ENCODE peak calls at places on chromosomes 2 and 18, in four cellular contexts. I, Y, O and F are unnamed samples.

GRCh38 chr18:58497845-58498244 is 131.0 kb downstream of the ALPK2 start:
- DNase-seq in I (no peak), Y (no peak), O (no peak), F (no peak)

GRCh38 chr2:200338692-200339091 is 32.2 kb downstream of the SPATS2L start:
- DNase-seq in I (no peak), Y (no peak), O (no peak), F (no peak)

GRCh38 chr2:20137884-20138283 is 86.5 kb upstream of the LAPTM4A start:
- DNase-seq in I (no peak), Y (no peak), O (no peak), F (no peak)

GRCh38 chr2:46601328-46601963 is 122.1 kb downstream of the TMEM247 start:
- DNase-seq in I (no peak), Y (no peak), O (no peak), F (no peak)

GRCh38 chr2:102107741-102108070 is 34.8 kb upstream of the IL1R1 start:
- DNase-seq in I (no peak), Y (peak), O (no peak), F (no peak)

GRCh38 chr2:38600242-38600891 is 2.4 kb downstream of the HNRNPLL start:
- DNase-seq in I (peak), Y (no peak), O (no peak), F (no peak)

GRCh38 chr2:214715025-214715424 is 94.5 kb downstream of the BARD1 start:
- DNase-seq in I (no peak), Y (no peak), O (no peak), F (no peak)

GRCh38 chr2:206011018-206011614 is 74.9 kb downstream of the INO80D start:
- DNase-seq in I (no peak), Y (no peak), O (no peak), F (no peak)

GRCh38 chr2:190978389-190979053 is 35.5 kb downstream of the STAT1 start:
- DNase-seq in I (no peak), Y (no peak), O (no peak), F (no peak)

GRCh38 chr2:48249093-48249492 is 280.9 kb upstream of the STON1 start:
- DNase-seq in I (no peak), Y (no peak), O (no peak), F (no peak)

GRCh38 chr2:190569994-190570755 is 35.7 kb upstream of the NEMP2 start:
- DNase-seq in I (no peak), Y (no peak), O (no peak), F (no peak)

GRCh38 chr2:105237045-105237765 is 4.3 kb upstream of the GPR45 start:
- DNase-seq in I (no peak), Y (no peak), O (no peak), F (peak)

GRCh38 chr2:163856941-163857340 is 121.1 kb upstream of the FIGN start:
- DNase-seq in I (no peak), Y (no peak), O (no peak), F (no peak)

GRCh38 chr2:43032248-43032893 is 194.0 kb downstream of the ZFP36L2 start:
- DNase-seq in I (no peak), Y (no peak), O (no peak), F (no peak)

GRCh38 chr18:33210575-33211189 is 229.8 kb downstream of the CCDC178 start:
- DNase-seq in I (no peak), Y (no peak), O (no peak), F (no peak)

GRCh38 chr18:7577706-7578105 is 10.6 kb downstream of the PTPRM start:
- DNase-seq in I (no peak), Y (no peak), O (no peak), F (no peak)

GRCh38 chr2:191846787-191847620 is at the start of gene CAVIN2:
- DNase-seq in I (no peak), Y (peak), O (peak), F (no peak)

GRCh38 chr18:35407871-35408481 is 30.8 kb upstream of the ZNF396 start:
- DNase-seq in I (no peak), Y (no peak), O (peak), F (no peak)

GRCh38 chr18:50350699-50351098 is 24.1 kb upstream of the SKA1 start:
- DNase-seq in I (no peak), Y (no peak), O (no peak), F (no peak)

GRCh38 chr2:50674876-50675275 is 357.1 kb downstream of the NRXN1 start:
- DNase-seq in I (no peak), Y (no peak), O (no peak), F (no peak)

GRCh38 chr2:225002656-225003045 is 39.6 kb downstream of the DOCK10 start:
- DNase-seq in I (no peak), Y (peak), O (no peak), F (peak)

GRCh38 chr18:74849316-74849715 is 251.6 kb downstream of the ZNF407 start:
- DNase-seq in I (no peak), Y (no peak), O (no peak), F (no peak)

GRCh38 chr2:178193496-178193822 is 853 bp upstream of the OSBPL6 start:
- DNase-seq in I (no peak), Y (no peak), O (no peak), F (no peak)

GRCh38 chr2:104872034-104872865 is 18.3 kb downstream of the POU3F3 start:
- DNase-seq in I (peak), Y (no peak), O (no peak), F (no peak)

GRCh38 chr2:157420771-157421323 is 23.0 kb downstream of the CYTIP start:
- DNase-seq in I (no peak), Y (no peak), O (no peak), F (no peak)

GRCh38 chr2:168757223-168757622 is 45.2 kb upstream of the NOSTRIN start:
- DNase-seq in I (no peak), Y (no peak), O (no peak), F (no peak)

GRCh38 chr2:103159018-103159417 is 397.2 kb downstream of the TMEM182 start:
- DNase-seq in I (no peak), Y (no peak), O (no peak), F (no peak)

GRCh38 chr2:218875692-218876246 is 4.9 kb upstream of the WNT10A start:
- DNase-seq in I (no peak), Y (no peak), O (no peak), F (no peak)

GRCh38 chr2:104867351-104868080 is 13.6 kb downstream of the POU3F3 start:
- DNase-seq in I (peak), Y (no peak), O (no peak), F (no peak)

GRCh38 chr2:69196327-69197117 is 183.5 kb downstream of the ANTXR1 start:
- DNase-seq in I (no peak), Y (no peak), O (no peak), F (no peak)

GRCh38 chr2:29361255-29361654 is 246.0 kb downstream of the CLIP4 start:
- DNase-seq in I (no peak), Y (no peak), O (no peak), F (no peak)

GRCh38 chr2:9135804-9136558 is 70.6 kb upstream of the ASAP2 start:
- DNase-seq in I (no peak), Y (no peak), O (no peak), F (no peak)

GRCh38 chr2:210630904-210631560 is 74.6 kb downstream of the CPS1 start:
- DNase-seq in I (peak), Y (no peak), O (no peak), F (no peak)

GRCh38 chr2:71417300-71418202 is 35.8 kb upstream of the DYSF start:
- DNase-seq in I (no peak), Y (no peak), O (no peak), F (no peak)

GRCh38 chr2:204933735-204934361 is 388.6 kb downstream of the PARD3B start:
- DNase-seq in I (no peak), Y (no peak), O (no peak), F (no peak)

GRCh38 chr2:105517814-105518705 is 119.2 kb upstream of the FHL2 start:
- DNase-seq in I (peak), Y (no peak), O (no peak), F (no peak)

GRCh38 chr18:36066001-36066400 is 1.4 kb downstream of the RPRD1A start:
- DNase-seq in I (no peak), Y (no peak), O (no peak), F (no peak)

GRCh38 chr2:241550616-241551580 is 7.6 kb upstream of the BOK start:
- DNase-seq in I (no peak), Y (no peak), O (no peak), F (no peak)

GRCh38 chr18:3649559-3650426 is 199.8 kb downstream of the TGIF1 start:
- DNase-seq in I (no peak), Y (no peak), O (no peak), F (no peak)

GRCh38 chr2:182733572-182733971 is 17.5 kb downstream of the DNAJC10 start:
- DNase-seq in I (no peak), Y (no peak), O (no peak), F (no peak)

GRCh38 chr2:216284708-216285107 is 87.6 kb downstream of the MARCHF4 start:
- DNase-seq in I (no peak), Y (no peak), O (no peak), F (no peak)

GRCh38 chr2:216281316-216281715 is 91.0 kb downstream of the MARCHF4 start:
- DNase-seq in I (peak), Y (no peak), O (no peak), F (no peak)

GRCh38 chr2:216285641-216286156 is 86.6 kb downstream of the MARCHF4 start:
- DNase-seq in I (no peak), Y (no peak), O (no peak), F (no peak)

GRCh38 chr2:216281881-216282280 is 90.4 kb downstream of the MARCHF4 start:
- DNase-seq in I (no peak), Y (no peak), O (no peak), F (no peak)

GRCh38 chr2:216283038-216283900 is 89.0 kb downstream of the MARCHF4 start:
- DNase-seq in I (peak), Y (no peak), O (no peak), F (no peak)
- TF ChIP-seq CTCF in I (peak), Y (peak), O (no peak), F (no peak)

GRCh38 chr2:16073471-16073870 is 133.1 kb downstream of the MYCN start:
- DNase-seq in I (no peak), Y (no peak), O (no peak), F (no peak)

GRCh38 chr2:16072638-16073290 is 132.4 kb downstream of the MYCN start:
- DNase-seq in I (no peak), Y (no peak), O (no peak), F (no peak)

GRCh38 chr2:16071039-16071864 is 130.9 kb downstream of the MYCN start:
- DNase-seq in I (no peak), Y (no peak), O (no peak), F (no peak)

GRCh38 chr2:16070648-16070971 is 130.3 kb downstream of the MYCN start:
- DNase-seq in I (no peak), Y (no peak), O (no peak), F (no peak)

DNA sequence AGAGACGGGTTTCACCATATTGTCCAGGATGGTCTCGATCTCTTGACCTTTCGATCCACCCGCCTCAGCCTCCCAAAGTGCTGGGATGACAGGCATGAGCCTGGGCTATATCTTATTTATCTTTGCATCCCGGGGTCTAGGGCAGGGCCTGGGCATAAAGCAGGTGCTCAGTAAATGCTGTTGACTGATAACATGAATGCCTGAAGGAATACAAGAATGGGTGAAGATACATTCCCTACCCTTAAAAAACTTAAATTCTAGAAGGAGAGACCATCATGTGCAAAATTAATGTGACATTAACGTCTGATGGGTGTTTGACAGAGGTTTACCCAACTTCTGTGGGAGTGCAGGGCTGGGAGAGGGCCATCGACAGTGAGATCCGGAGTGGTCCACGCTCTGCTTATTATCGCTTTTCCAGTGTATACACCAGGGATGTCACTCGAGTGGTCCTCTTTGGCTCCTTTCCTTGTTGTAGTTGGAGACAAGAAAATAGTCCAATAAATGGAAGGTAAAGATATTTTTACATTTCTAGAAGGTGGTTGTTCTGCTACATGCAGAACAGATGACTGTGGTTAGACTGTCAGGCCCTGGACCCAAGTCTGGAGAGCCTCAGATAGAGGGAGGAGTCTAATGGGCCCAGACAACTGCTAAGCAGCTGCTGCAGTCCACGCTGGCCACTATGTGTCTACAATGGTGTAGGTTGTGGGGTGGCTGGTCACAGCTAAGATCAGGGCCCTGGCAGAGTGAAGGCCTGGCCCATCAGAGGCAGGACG is 131.7 kb downstream of the MYCN start:
- DNase-seq in I (no peak), Y (no peak), O (no peak), F (no peak)
- TF ChIP-seq CTCF in I (no peak), Y (no peak), O (no peak), F (no peak)

GRCh38 chr2:79982445-79982844 is 322.1 kb downstream of the LRRTM1 start:
- DNase-seq in I (peak), Y (no peak), O (no peak), F (no peak)
- TF ChIP-seq CTCF in I (peak), Y (peak), O (no peak), F (no peak)

GRCh38 chr18:13877133-13877532 is 38.2 kb downstream of the MC2R start:
- DNase-seq in I (no peak), Y (no peak), O (no peak), F (no peak)

GRCh38 chr18:13874558-13874957 is 40.8 kb downstream of the MC2R start:
- DNase-seq in I (no peak), Y (no peak), O (no peak), F (no peak)

GRCh38 chr18:13871701-13872100 is 43.6 kb downstream of the MC2R start:
- DNase-seq in I (no peak), Y (no peak), O (no peak), F (no peak)

GRCh38 chr18:13872373-13872772 is 43.0 kb downstream of the MC2R start:
- DNase-seq in I (no peak), Y (no peak), O (no peak), F (no peak)

DNA sequence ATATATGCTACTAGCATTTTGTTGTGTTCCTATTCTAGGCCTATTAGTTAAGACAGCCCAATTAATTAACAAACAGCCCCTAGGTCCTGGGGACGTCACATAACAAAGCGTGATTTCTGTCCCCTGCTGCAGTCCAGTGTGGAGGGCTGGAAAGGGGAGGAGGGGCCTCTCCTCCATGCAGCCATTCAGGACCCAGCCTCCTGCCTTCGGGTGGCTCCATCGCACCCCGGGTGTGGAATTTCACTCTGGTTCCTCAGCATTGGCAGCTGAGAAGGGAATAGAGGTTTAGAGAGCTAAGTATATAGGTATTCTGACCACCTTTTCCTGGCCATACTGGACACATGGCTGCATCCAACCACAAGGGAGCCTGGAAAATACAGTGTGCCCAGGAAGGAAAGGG is 42.4 kb downstream of the MC2R start:
- DNase-seq in I (no peak), Y (no peak), O (no peak), F (no peak)
- TF ChIP-seq CTCF in I (no peak), Y (no peak), O (no peak), F (no peak)

GRCh38 chr2:142980246-142981068 is 103.0 kb downstream of the KYNU start:
- DNase-seq in I (no peak), Y (no peak), O (no peak), F (no peak)
- TF ChIP-seq CTCF in I (peak), Y (peak), O (no peak), F (no peak)

DNA sequence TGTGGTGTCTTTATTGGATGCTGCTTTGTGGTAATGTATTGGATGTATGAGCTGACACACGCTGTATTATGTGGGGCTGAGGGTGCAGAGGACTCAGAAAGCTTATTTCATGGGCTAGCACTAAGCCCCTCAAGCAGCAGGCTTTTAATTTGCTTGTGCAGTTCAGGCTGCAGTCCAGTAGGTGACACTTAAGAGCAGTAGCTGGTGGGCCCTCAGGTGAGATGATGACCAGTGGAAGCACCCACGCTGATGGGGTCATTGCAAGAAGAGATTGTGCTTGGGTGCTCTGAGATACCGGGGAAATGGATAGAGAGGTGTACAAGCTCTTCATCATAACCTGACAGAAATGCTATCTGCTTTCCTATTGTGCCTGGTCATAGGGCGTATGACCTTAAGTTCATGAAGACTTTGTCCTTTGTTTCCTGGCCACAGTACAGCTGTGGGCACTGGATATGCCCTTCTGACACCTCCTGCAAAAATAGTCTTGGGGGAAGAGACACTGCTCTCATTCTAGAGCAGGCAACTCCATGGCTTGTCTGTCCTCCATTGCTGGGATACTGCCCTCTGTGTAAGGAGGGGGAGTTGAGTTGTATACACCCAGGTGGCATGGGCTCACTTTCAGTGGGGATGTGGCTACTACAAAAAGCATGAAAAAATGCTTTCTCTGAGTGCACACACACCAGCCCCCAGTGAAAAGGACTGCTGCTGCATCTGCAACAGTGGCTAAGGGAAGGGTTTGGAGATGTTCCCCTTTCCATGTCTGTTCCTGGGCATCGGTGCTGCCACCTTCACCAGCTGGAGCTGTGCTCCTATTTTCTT is 205.7 kb upstream of the ZSWIM2 start:
- DNase-seq in I (no peak), Y (no peak), O (no peak), F (no peak)
- TF ChIP-seq CTCF in I (no peak), Y (no peak), O (no peak), F (no peak)